ENCODE peak calls at places on chromosome 22, in ten cellular contexts. F is amniotic stem cell; S is neural crest cell; A is stimulated activated CD4-positive, alpha-beta T cell treated with anti-CD3 and anti-CD28 coated beads, TNF-alpha, amount 100 ng/mL, for 1 hour; U is effector CD4-positive, alpha-beta T cell; K is retinal pigment epithelial cell; C is pancreas; G is iPS DF 19.7; T is lower lobe of right lung; R is CD4-positive, CD25-positive, alpha-beta regulatory T cell. N is an unnamed sample.

GRCh38 chr22:43153916-43154315 is 2.6 kb downstream of the TSPO start:
- DNase-seq in R (no peak), F (no peak), U (no peak), K (no peak), T (no peak), G (no peak), A (no peak), C (no peak), S (no peak), N (no peak)

GRCh38 chr22:49555526-49555925 is 272.1 kb downstream of the BRD1 start:
- DNase-seq in R (no peak), C (no peak), K (no peak), F (no peak), S (no peak), A (no peak), G (no peak), U (no peak), T (no peak), N (no peak)

GRCh38 chr22:19429950-19430889 is 1.3 kb downstream of the HIRA start:
- DNase-seq in F (no peak), K (no peak), U (no peak), C (peak; percentile 25), R (peak; percentile 16), S (no peak), A (no peak), G (no peak), T (peak; percentile 55), N (peak; percentile 54)

GRCh38 chr22:40044870-40045834 is 50.4 kb downstream of the FAM83F start:
- DNase-seq in A (peak; percentile 55), R (peak; percentile 74), U (peak; percentile 68), K (no peak), S (no peak), T (peak; percentile 73), C (peak; percentile 61), F (no peak), G (no peak), N (peak; percentile 14)

GRCh38 chr22:17966403-17966717 is 58.0 kb downstream of the MICAL3 start:
- DNase-seq in T (no peak), U (no peak), R (no peak), F (no peak), S (no peak), A (no peak), K (no peak), C (no peak), G (no peak), N (no peak)

GRCh38 chr22:40890881-40891280 is 29.0 kb upstream of the DNAJB7 start:
- DNase-seq in S (no peak), K (no peak), T (no peak), F (no peak), C (no peak), R (no peak), U (no peak), A (no peak), G (no peak), N (peak; percentile 34)

GRCh38 chr22:22229683-22230420 is 14.7 kb upstream of the VPREB1 start:
- DNase-seq in S (no peak), C (no peak), F (no peak), G (no peak), T (no peak), A (no peak), R (no peak), U (no peak), K (no peak), N (no peak)

GRCh38 chr22:19448076-19448607 is 631 bp upstream of the C22orf39 start:
- DNase-seq in T (no peak), R (no peak), F (no peak), A (no peak), S (no peak), G (no peak), U (no peak), K (no peak), C (peak; percentile 40), N (peak; percentile 57)

GRCh38 chr22:48821346-48822186 is 1006.1 kb downstream of the BRD1 start:
- DNase-seq in F (no peak), S (no peak), K (no peak), R (no peak), G (no peak), A (no peak), T (no peak), C (no peak), U (no peak), N (no peak)

GRCh38 chr22:21594865-21595452 is 27.4 kb downstream of the UBE2L3 start:
- DNase-seq in G (no peak), S (no peak), T (no peak), F (no peak), K (no peak), C (no peak), U (no peak), R (no peak), A (no peak), N (no peak)